ENCODE peak calls at places on chromosomes 2 and 18, in seven cellular contexts. X is HFF-Myc, T is astrocyte of the cerebellum, I is IMR-90, Y is cardiac fibroblast, K is heart right ventricle, G is AG10803. O is an unnamed sample.

GRCh38 chr2:175462246-175462645 is 280.7 kb upstream of the ATP5MC3 start:
- DNase-seq in T (no peak), G (no peak), Y (no peak), I (no peak), X (no peak), K (no peak), O (no peak)

GRCh38 chr18:13014232-13014631 is 23.1 kb downstream of the CEP192 start:
- DNase-seq in Y (no peak), G (no peak), X (no peak), T (no peak), K (no peak), I (no peak), O (no peak)

GRCh38 chr2:18122544-18123210 is 244.2 kb downstream of the KCNS3 start:
- DNase-seq in I (no peak), K (no peak), Y (no peak), X (no peak), G (no peak), T (no peak), O (no peak)

GRCh38 chr18:77057043-77057442 is 75.5 kb downstream of the MBP start:
- DNase-seq in Y (no peak), T (no peak), X (no peak), K (peak; percentile 59), G (peak; percentile 84), I (no peak), O (no peak)

GRCh38 chr2:197668296-197668695 is 7.1 kb downstream of the RFTN2 start:
- DNase-seq in T (no peak), G (no peak), Y (no peak), I (no peak), K (no peak), X (no peak), O (no peak)

GRCh38 chr18:74139888-74140287 is 7.7 kb downstream of the FBXO15 start:
- DNase-seq in K (no peak), I (peak; percentile 87), Y (peak; percentile 68), X (no peak), T (no peak), G (peak; percentile 34), O (peak; percentile 42)

GRCh38 chr2:196486145-196486544 is 153.4 kb upstream of the CCDC150 start:
- DNase-seq in Y (no peak), K (no peak), I (no peak), X (no peak), T (peak; percentile 20), G (peak; percentile 38), O (no peak)

GRCh38 chr2:24972315-24972958 is 682 bp upstream of the DNAJC27 start:
- DNase-seq in G (peak; percentile 24), I (no peak), X (no peak), K (no peak), T (no peak), Y (peak; percentile 52), O (peak; percentile 49)

GRCh38 chr2:234252766-234253165 is 202.3 kb downstream of the SPP2 start:
- DNase-seq in K (no peak), X (no peak), I (no peak), T (no peak), G (no peak), Y (no peak), O (peak; percentile 65)

GRCh38 chr18:56108486-56109367 is 520.7 kb upstream of the TCF4 start:
- DNase-seq in Y (peak; percentile 27), K (no peak), I (no peak), G (no peak), X (no peak), T (no peak), O (no peak)

GRCh38 chr2:160209457-160209856 is 9.4 kb upstream of the ITGB6 start:
- DNase-seq in Y (peak; percentile 91), T (peak; percentile 73), K (no peak), X (peak; percentile 59), G (peak; percentile 97), I (peak; percentile 99), O (no peak)

GRCh38 chr2:219289537-219290361 is 10.6 kb downstream of the DNAJB2 start:
- DNase-seq in X (peak; percentile 84), Y (peak; percentile 91), K (peak; percentile 76), G (peak; percentile 88), I (peak; percentile 95), T (peak; percentile 60), O (peak; percentile 92)

GRCh38 chr2:181252248-181253148 is 204.7 kb upstream of the ITGA4 start:
- DNase-seq in Y (no peak), X (no peak), T (no peak), I (no peak), K (no peak), G (no peak), O (no peak)

GRCh38 chr2:106801256-106801655 is 84.7 kb downstream of the ST6GAL2 start:
- DNase-seq in Y (no peak), I (no peak), G (no peak), X (no peak), T (no peak), K (no peak), O (no peak)

GRCh38 chr2:201644001-201644400 is 698 bp upstream of the TMEM237 start:
- DNase-seq in K (no peak), X (no peak), G (peak; percentile 47), Y (peak; percentile 44), I (peak; percentile 26), T (no peak), O (peak; percentile 19)

GRCh38 chr2:240591226-240591625 is 4.7 kb downstream of the CAPN10 start:
- DNase-seq in G (no peak), K (no peak), T (no peak), Y (no peak), X (no peak), I (peak; percentile 51), O (no peak)

DNA sequence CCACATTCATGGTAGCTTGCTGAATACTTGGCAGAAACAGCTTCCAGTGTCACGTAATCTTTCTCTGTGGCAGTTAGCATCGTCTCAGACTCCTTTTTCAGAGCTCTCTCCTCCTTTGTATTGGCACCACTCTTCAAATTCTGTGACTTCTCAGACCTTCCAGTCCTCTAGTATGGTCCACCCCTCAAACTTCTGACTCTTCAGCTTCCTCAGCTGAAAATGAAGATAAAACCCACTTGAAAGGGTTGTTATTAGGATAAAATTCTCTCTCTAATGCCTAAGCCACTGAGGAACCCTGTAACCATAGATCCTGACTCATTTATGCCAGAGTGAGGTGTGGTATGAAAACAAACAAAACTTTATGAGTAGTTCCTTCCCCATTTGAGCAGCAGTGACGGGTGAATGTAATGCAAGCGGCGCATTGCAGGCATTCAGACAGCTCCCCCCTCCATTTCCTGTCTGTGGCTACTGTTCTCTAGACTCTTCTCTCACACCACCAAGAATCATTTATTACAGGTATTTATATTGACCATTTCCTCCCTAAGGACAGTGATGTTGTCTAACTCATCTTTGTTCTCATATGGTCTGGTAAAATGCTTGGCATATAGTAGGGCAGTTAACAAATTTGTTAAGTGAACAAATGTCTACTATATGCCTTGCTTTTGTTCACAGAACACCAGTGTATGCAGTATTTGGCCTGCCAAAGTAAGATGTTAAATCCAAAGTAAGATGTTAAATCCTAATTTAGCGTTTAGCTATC is 35.3 kb downstream of the GALNT1 start:
- DNase-seq in Y (peak; percentile 94), X (peak; percentile 59), T (peak; percentile 76), K (no peak), I (peak; percentile 92), G (peak; percentile 60), O (peak; percentile 89)
- TF ChIP-seq CTCF in Y (no peak), X (no peak), T (no peak), K (no peak), I (no peak), G (no peak), O (no peak)

GRCh38 chr2:122528958-122529670 is 773.7 kb downstream of the TSN start:
- DNase-seq in X (no peak), I (no peak), K (no peak), T (no peak), G (peak; percentile 16), Y (no peak), O (no peak)

GRCh38 chr2:122535960-122536517 is 780.6 kb downstream of the TSN start:
- DNase-seq in I (no peak), X (no peak), K (no peak), T (no peak), G (no peak), Y (no peak), O (no peak)

GRCh38 chr2:122528061-122528460 is 772.6 kb downstream of the TSN start:
- DNase-seq in G (peak; percentile 33), Y (peak; percentile 65), I (no peak), K (no peak), T (no peak), X (no peak), O (no peak)

GRCh38 chr2:122530812-122531211 is 775.4 kb downstream of the TSN start:
- DNase-seq in T (no peak), I (no peak), G (no peak), Y (no peak), K (no peak), X (no peak), O (no peak)

GRCh38 chr2:122531803-122532344 is 776.4 kb downstream of the TSN start:
- DNase-seq in T (no peak), G (no peak), K (peak; percentile 10), X (no peak), Y (no peak), I (no peak), O (no peak)
- TF ChIP-seq CTCF in T (no peak), G (peak; percentile 24), K (no peak), X (peak; percentile 8), Y (peak; percentile 59), I (no peak), O (peak; percentile 27)

DNA sequence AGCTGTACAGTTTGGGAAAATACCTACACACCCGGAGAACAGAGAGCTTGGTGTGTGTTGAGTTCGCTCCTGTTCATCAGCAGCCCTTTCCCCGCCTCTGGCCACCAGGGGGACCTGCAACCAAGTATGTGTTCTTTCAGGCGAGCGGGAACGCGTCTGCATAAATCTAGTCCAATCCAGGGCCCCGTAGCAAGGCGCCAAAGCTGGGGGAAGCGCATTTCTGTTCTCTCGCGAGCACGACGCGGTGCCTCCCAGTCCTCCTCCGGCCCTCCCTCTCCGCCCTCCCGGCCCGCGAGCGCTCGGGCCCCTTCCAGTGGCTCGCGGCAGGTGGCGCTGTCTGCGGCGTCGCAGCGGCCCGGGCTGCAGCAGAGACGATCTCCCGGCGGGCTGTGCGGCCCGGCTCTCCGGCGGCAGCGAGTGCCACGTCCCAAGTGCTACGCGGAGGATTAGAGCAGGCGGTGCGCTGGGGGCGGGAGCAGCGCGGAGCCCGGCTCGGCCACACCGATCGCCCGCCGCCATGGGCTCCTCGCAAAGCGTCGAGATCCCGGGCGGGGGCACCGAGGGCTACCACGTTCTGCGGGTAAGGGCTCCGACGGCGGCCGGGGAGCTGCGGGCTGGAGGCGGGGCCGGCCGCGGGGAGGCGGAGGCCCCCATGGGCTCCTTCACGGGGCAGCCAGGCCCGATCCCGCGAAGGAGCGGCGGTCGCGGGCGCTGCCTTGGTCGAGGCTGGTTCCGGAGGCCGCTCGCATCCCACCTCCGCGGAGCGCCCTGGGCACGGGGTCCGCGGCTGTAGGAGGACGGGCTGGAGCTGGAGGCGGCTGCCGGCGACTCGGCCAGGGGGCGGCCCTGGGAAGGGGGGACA is at the start of gene GORASP2:
- DNase-seq in I (peak; percentile 100), X (peak; percentile 99), K (peak; percentile 97), Y (peak; percentile 100), T (peak; percentile 99), G (peak; percentile 100), O (peak; percentile 100)
- TF ChIP-seq CTCF in I (peak; percentile 88), X (peak; percentile 98), K (peak; percentile 97), Y (peak; percentile 91), T (peak; percentile 93), G (peak; percentile 88), O (peak; percentile 85)

DNA sequence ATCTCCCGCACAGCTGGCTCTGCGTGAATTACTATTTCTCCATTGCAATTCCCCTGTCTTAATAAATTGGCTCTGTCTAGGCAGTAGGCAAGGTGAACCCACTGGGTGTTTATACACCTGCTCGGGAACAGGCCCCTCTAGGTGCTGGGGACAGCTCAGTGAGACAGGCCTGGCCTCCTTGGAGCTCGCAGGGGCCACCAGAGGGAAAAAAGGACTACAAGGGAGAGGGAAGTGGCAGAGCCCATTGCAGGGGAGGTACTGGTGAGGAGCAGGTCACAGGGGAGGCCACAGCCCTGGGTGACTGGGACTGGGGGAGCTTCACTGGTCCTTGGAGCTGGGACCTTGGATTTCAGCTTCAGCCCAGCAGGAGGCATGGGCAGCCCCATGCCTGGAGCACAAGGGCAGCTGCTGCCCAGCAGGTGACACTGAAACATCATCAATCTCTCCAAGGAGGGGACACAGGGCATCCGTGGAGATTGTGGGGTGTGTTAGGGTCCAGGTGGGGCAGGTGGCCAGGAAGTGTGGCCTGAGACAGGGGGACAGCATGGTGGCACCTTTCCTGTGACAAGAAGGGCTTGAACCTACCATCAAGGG is 31.2 kb downstream of the NGEF start:
- DNase-seq in T (no peak), Y (no peak), I (no peak), K (no peak), X (no peak), G (no peak), O (no peak)
- TF ChIP-seq CTCF in T (no peak), Y (no peak), I (no peak), K (no peak), X (no peak), G (no peak), O (peak; percentile 6)